ENCODE peak calls at places on chromosomes 3 and 15, in seven cellular contexts. M is HCT116, N is IMR-90, E is GM12878, D is HepG2, B is H1, X is endothelial cell of umbilical vein. O is an unnamed sample.
A peak's percentile ranks its signal among the peaks of the same experiment; 100 is the strongest.

GRCh38 chr3:53730565-53730964 is 115.7 kb downstream of the CHDH start:
- DNase-seq in M (no peak), N (no peak), E (no peak), D (no peak), B (no peak), X (no peak), O (no peak)

GRCh38 chr3:22450785-22451400 is 699.9 kb upstream of the ZNF385D start:
- DNase-seq in M (no peak), N (no peak), E (no peak), D (no peak), B (no peak), X (no peak), O (no peak)

GRCh38 chr15:36175781-36176211 is 403.6 kb upstream of the CDIN1 start:
- DNase-seq in M (no peak), N (no peak), E (no peak), D (no peak), B (no peak), X (no peak), O (no peak)

GRCh38 chr3:197173620-197174019 is 124.8 kb downstream of the DLG1 start:
- DNase-seq in M (no peak), N (no peak), E (no peak), D (no peak), B (no peak), X (no peak), O (no peak)

GRCh38 chr15:47517737-47518136 is 199.6 kb upstream of the SEMA6D start:
- DNase-seq in M (no peak), N (peak; percentile 13), E (no peak), D (no peak), B (no peak), X (peak; percentile 84), O (no peak)

GRCh38 chr15:91948001-91948608 is 94.6 kb downstream of the SLCO3A1 start:
- DNase-seq in M (no peak), N (peak; percentile 73), E (no peak), D (no peak), B (peak; percentile 56), X (no peak), O (no peak)

GRCh38 chr15:48647963-48648362 is 2.5 kb upstream of the FBN1 start:
- DNase-seq in M (no peak), N (peak; percentile 56), E (no peak), D (no peak), B (no peak), X (no peak), O (no peak)

GRCh38 chr3:71031151-71031550 is 552.4 kb downstream of the FOXP1 start:
- DNase-seq in M (no peak), N (no peak), E (no peak), D (no peak), B (no peak), X (no peak), O (no peak)

GRCh38 chr15:20341901-20342605 is 199.5 kb downstream of the GOLGA6L6 start:
- DNase-seq in M (no peak), N (no peak), E (no peak), D (no peak), B (no peak), X (peak; percentile 3), O (peak; percentile 11)

GRCh38 chr15:78242128-78242527 is 7.8 kb upstream of the ACSBG1 start:
- DNase-seq in M (no peak), N (no peak), E (no peak), D (peak; percentile 55), B (no peak), X (peak; percentile 20), O (peak; percentile 64)

GRCh38 chr3:190810957-190811356 is 51.5 kb downstream of the GMNC start:
- DNase-seq in M (no peak), N (no peak), E (no peak), D (no peak), B (no peak), X (no peak), O (no peak)

GRCh38 chr3:21543380-21544075 is 207.5 kb downstream of the ZNF385D start:
- DNase-seq in M (no peak), N (no peak), E (no peak), D (no peak), B (no peak), X (no peak), O (no peak)

GRCh38 chr3:122030381-122031122 is 8.5 kb upstream of the ILDR1 start:
- DNase-seq in M (no peak), N (peak; percentile 41), E (peak; percentile 74), D (no peak), B (no peak), X (no peak), O (no peak)

GRCh38 chr15:95684693-95685115 is 645.8 kb upstream of the NR2F2 start:
- DNase-seq in M (peak; percentile 21), N (peak; percentile 93), E (no peak), D (no peak), B (no peak), X (peak; percentile 97), O (peak; percentile 82)

GRCh38 chr3:70933105-70933810 is 620.8 kb upstream of the MDFIC2 start:
- DNase-seq in M (no peak), N (no peak), E (no peak), D (peak; percentile 9), B (no peak), X (peak; percentile 58), O (no peak)

GRCh38 chr3:67804089-67804488 is 149.7 kb upstream of the SUCLG2 start:
- DNase-seq in M (no peak), N (peak; percentile 7), E (no peak), D (peak; percentile 16), B (no peak), X (no peak), O (no peak)

GRCh38 chr15:77733579-77734300 is 101.0 kb upstream of the LINGO1 start:
- DNase-seq in M (no peak), N (no peak), E (no peak), D (no peak), B (no peak), X (no peak), O (peak; percentile 65)

GRCh38 chr3:151228291-151229125 is 25.5 kb upstream of the GPR171 start:
- DNase-seq in M (no peak), N (peak; percentile 95), E (no peak), D (peak; percentile 9), B (no peak), X (peak; percentile 66), O (no peak)

GRCh38 chr3:117146571-117146970 is 437.0 kb downstream of the TUSC7 start:
- DNase-seq in M (no peak), N (no peak), E (no peak), D (no peak), B (no peak), X (no peak), O (no peak)

GRCh38 chr3:46737320-46737719 is 19.7 kb upstream of the PRSS50 start:
- DNase-seq in M (no peak), N (no peak), E (no peak), D (no peak), B (no peak), X (no peak), O (no peak)

GRCh38 chr3:32215185-32215584 is 23.3 kb upstream of the CMTM8 start:
- DNase-seq in M (no peak), N (no peak), E (no peak), D (no peak), B (no peak), X (no peak), O (no peak)

DNA sequence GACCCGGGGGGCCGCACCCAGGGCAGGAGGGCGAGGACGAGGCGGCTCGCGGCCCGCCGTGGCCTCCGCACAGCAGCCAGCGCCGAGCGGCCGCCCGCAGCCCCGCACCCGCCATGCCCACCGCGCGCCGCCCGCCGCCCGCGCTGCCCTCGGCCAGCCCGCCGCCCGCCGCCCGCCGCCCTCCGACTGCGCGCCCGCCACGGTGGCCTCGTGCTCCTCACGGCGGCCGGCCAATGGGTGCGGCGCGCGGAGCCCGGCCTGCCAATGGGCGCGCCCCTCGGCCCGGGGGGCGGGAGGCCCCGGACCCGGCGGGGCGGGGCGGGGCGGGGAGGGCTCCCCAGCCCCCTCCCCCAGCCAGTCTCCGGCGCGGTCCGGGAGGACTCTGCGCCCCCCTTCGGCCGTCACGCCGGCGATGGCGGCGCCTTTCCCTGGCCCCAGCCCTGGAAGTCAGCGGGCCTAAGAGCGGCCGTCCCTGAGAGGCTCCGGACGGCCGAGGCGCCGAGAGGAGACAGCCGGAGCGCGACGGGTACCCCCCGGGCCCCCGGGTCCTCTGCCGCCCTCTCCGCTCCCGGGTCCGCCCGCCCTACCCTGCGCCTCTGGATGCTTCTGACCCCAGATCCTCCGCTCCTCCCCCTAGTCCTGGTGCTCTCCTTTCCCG is at the start of gene NT5DC2:
- DNase-seq in M (no peak), N (peak; percentile 56), E (no peak), D (peak; percentile 46), B (no peak), X (peak; percentile 58), O (peak; percentile 94)
- H3K9ac ChIP-seq in M (peak within 1 kb of the TSS; percentile 91), N (peak within 1 kb of the TSS; percentile 80), E (peak within 1 kb of the TSS; percentile 74), D (peak within 1 kb of the TSS; percentile 86), B (peak within 1 kb of the TSS; percentile 63), X (peak within 1 kb of the TSS; percentile 95), O (peak within 1 kb of the TSS; percentile 82)

GRCh38 chr3:15647629-15648167 is 46.2 kb downstream of the BTD start:
- DNase-seq in M (no peak), N (peak; percentile 99), E (peak; percentile 94), D (no peak), B (no peak), X (peak; percentile 98), O (no peak)
- TF ChIP-seq POLR2A in M (no peak), N (peak; percentile 65), E (peak; percentile 30), D (no peak), B (no peak), X (peak; percentile 63), O (no peak)

GRCh38 chr3:169288548-169288947 is 375.0 kb downstream of the MECOM start:
- DNase-seq in M (no peak), N (no peak), E (no peak), D (no peak), B (no peak), X (no peak), O (no peak)
- H3K9ac ChIP-seq in M (no peak overlapping the region), N (no peak overlapping the region), E (no peak overlapping the region), D (no peak overlapping the region), B (no peak overlapping the region), X (no peak overlapping the region), O (no peak overlapping the region)

GRCh38 chr15:63600001-63600645 is 2.9 kb downstream of the FBXL22 start:
- DNase-seq in M (no peak), N (no peak), E (no peak), D (no peak), B (no peak), X (no peak), O (no peak)

GRCh38 chr15:63602595-63602994 is 5.4 kb downstream of the FBXL22 start:
- DNase-seq in M (no peak), N (no peak), E (no peak), D (no peak), B (no peak), X (no peak), O (no peak)

GRCh38 chr15:63601727-63602185 is 4.6 kb downstream of the FBXL22 start:
- DNase-seq in M (no peak), N (no peak), E (no peak), D (no peak), B (no peak), X (no peak), O (no peak)

GRCh38 chr15:63600646-63601025 is 3.4 kb downstream of the FBXL22 start:
- DNase-seq in M (peak; percentile 79), N (peak; percentile 93), E (peak; percentile 77), D (peak; percentile 78), B (no peak), X (peak; percentile 94), O (no peak)

GRCh38 chr15:63601026-63601726 is 4.0 kb downstream of the FBXL22 start:
- DNase-seq in M (no peak), N (peak; percentile 44), E (no peak), D (no peak), B (no peak), X (peak; percentile 33), O (no peak)
- TF ChIP-seq POLR2A in M (no peak), N (peak; percentile 28), E (peak; percentile 23), D (no peak), B (no peak), X (no peak), O (no peak)